ENCODE peak calls at places on chromosomes 7 and 10, in seven cellular contexts. One of them, this sample, is unnamed.

GRCh38 chr7:134804854-134805253 is 25.4 kb downstream of the CALD1 start:
- DNase-seq in uterus: no peak
- DNase-seq in B cell: no peak
- DNase-seq in NB4: no peak
- DNase-seq in GM12865: no peak
- DNase-seq in HepG2: no peak
- DNase-seq in neural crest cell: no peak
- DNase-seq in this sample: no peak

GRCh38 chr7:155533120-155533826 is 13.1 kb downstream of the CNPY1 start:
- DNase-seq in uterus: no peak
- DNase-seq in B cell: peak
- DNase-seq in NB4: peak
- DNase-seq in GM12865: no peak
- DNase-seq in HepG2: no peak
- DNase-seq in neural crest cell: peak
- DNase-seq in this sample: no peak

GRCh38 chr7:14432936-14433335 is 443.5 kb upstream of the ETV1 start:
- DNase-seq in uterus: no peak
- DNase-seq in B cell: no peak
- DNase-seq in NB4: no peak
- DNase-seq in GM12865: no peak
- DNase-seq in HepG2: no peak
- DNase-seq in neural crest cell: no peak
- DNase-seq in this sample: no peak

GRCh38 chr7:123598657-123599056 is 3.0 kb upstream of the ASB15 start:
- DNase-seq in uterus: no peak
- DNase-seq in B cell: no peak
- DNase-seq in NB4: no peak
- DNase-seq in GM12865: no peak
- DNase-seq in HepG2: no peak
- DNase-seq in neural crest cell: no peak
- DNase-seq in this sample: no peak

GRCh38 chr10:31768467-31768866 is 160.2 kb downstream of the ARHGAP12 start:
- DNase-seq in uterus: no peak
- DNase-seq in B cell: no peak
- DNase-seq in NB4: no peak
- DNase-seq in GM12865: no peak
- DNase-seq in HepG2: no peak
- DNase-seq in neural crest cell: no peak
- DNase-seq in this sample: no peak

GRCh38 chr7:108296911-108297310 is 159.3 kb downstream of the NRCAM start:
- DNase-seq in uterus: no peak
- DNase-seq in B cell: no peak
- DNase-seq in NB4: no peak
- DNase-seq in GM12865: no peak
- DNase-seq in HepG2: no peak
- DNase-seq in neural crest cell: no peak
- DNase-seq in this sample: no peak

GRCh38 chr10:75407296-75407715 is 5.7 kb upstream of the ZNF503 start:
- DNase-seq in uterus: peak
- DNase-seq in B cell: no peak
- DNase-seq in NB4: no peak
- DNase-seq in GM12865: no peak
- DNase-seq in HepG2: no peak
- DNase-seq in neural crest cell: peak
- DNase-seq in this sample: no peak

GRCh38 chr7:27804139-27804538 is 64.2 kb downstream of the TAX1BP1 start:
- DNase-seq in uterus: no peak
- DNase-seq in B cell: no peak
- DNase-seq in NB4: no peak
- DNase-seq in GM12865: no peak
- DNase-seq in HepG2: peak
- DNase-seq in neural crest cell: no peak
- DNase-seq in this sample: no peak

GRCh38 chr7:152336754-152337368 is 98.9 kb downstream of the KMT2C start:
- DNase-seq in uterus: no peak
- DNase-seq in B cell: peak
- DNase-seq in NB4: peak
- DNase-seq in GM12865: peak
- DNase-seq in HepG2: peak
- DNase-seq in neural crest cell: peak
- DNase-seq in this sample: peak

GRCh38 chr7:106569500-106569929 is 91.4 kb downstream of the CCDC71L start:
- DNase-seq in uterus: no peak
- DNase-seq in B cell: no peak
- DNase-seq in NB4: peak
- DNase-seq in GM12865: no peak
- DNase-seq in HepG2: no peak
- DNase-seq in neural crest cell: no peak
- DNase-seq in this sample: no peak

GRCh38 chr7:85191383-85191782 is 4.5 kb upstream of the SEMA3D start:
- DNase-seq in uterus: no peak
- DNase-seq in B cell: no peak
- DNase-seq in NB4: peak
- DNase-seq in GM12865: no peak
- DNase-seq in HepG2: no peak
- DNase-seq in neural crest cell: no peak
- DNase-seq in this sample: no peak

GRCh38 chr10:44939691-44940401 is 19.8 kb upstream of the RASSF4 start:
- DNase-seq in uterus: no peak
- DNase-seq in B cell: no peak
- DNase-seq in NB4: peak
- DNase-seq in GM12865: no peak
- DNase-seq in HepG2: peak
- DNase-seq in neural crest cell: no peak
- DNase-seq in this sample: no peak

GRCh38 chr7:131071786-131072504 is 255.7 kb upstream of the MKLN1 start:
- DNase-seq in uterus: peak
- DNase-seq in B cell: no peak
- DNase-seq in NB4: peak
- DNase-seq in GM12865: peak
- DNase-seq in HepG2: no peak
- DNase-seq in neural crest cell: no peak
- DNase-seq in this sample: peak

DNA sequence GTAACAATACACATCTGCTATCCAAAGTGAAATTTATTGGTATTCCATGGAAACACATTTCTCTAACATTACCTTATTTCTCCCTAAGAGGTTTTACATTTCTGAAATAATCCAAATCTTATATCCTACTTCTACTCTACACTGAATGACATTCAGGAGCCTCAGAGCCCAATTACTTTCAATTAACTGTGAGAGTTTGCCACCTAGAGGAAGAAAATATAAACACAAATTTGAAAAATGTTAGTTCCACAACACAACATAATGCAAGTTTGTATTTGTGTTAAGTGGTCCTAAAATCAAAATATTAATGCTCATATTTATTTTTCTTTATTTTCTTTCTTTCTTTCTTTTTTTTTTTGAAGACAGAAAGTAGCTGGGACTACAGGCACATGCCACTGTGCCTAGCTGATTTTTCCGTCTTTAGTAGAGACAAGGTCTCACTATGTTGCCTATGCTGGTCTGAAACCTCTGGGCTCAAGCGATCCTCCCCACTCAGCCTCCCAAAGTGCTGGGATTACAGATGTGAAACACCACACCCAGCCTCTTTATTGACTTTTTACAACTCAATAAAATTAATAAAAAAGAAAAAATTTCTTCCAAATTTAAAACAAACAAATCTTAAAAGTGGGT is 46.0 kb downstream of the ATAD1 start:
- DNase-seq in uterus: no peak
- DNase-seq in B cell: peak
- DNase-seq in NB4: peak
- DNase-seq in GM12865: peak
- DNase-seq in HepG2: peak
- DNase-seq in neural crest cell: no peak
- DNase-seq in this sample: no peak
- TF ChIP-seq CTCF in uterus: peak
- TF ChIP-seq CTCF in B cell: peak
- TF ChIP-seq CTCF in NB4: peak
- TF ChIP-seq CTCF in GM12865: peak
- TF ChIP-seq CTCF in HepG2: peak
- TF ChIP-seq CTCF in neural crest cell: peak
- TF ChIP-seq CTCF in this sample: peak

GRCh38 chr10:47290338-47290737 is 9.7 kb upstream of the GDF10 start:
- DNase-seq in uterus: no peak
- DNase-seq in B cell: no peak
- DNase-seq in NB4: no peak
- DNase-seq in GM12865: no peak
- DNase-seq in HepG2: no peak
- DNase-seq in neural crest cell: no peak
- DNase-seq in this sample: no peak
- TF ChIP-seq CTCF in uterus: no peak
- TF ChIP-seq CTCF in B cell: no peak
- TF ChIP-seq CTCF in NB4: no peak
- TF ChIP-seq CTCF in GM12865: no peak
- TF ChIP-seq CTCF in HepG2: no peak
- TF ChIP-seq CTCF in neural crest cell: no peak
- TF ChIP-seq CTCF in this sample: no peak

DNA sequence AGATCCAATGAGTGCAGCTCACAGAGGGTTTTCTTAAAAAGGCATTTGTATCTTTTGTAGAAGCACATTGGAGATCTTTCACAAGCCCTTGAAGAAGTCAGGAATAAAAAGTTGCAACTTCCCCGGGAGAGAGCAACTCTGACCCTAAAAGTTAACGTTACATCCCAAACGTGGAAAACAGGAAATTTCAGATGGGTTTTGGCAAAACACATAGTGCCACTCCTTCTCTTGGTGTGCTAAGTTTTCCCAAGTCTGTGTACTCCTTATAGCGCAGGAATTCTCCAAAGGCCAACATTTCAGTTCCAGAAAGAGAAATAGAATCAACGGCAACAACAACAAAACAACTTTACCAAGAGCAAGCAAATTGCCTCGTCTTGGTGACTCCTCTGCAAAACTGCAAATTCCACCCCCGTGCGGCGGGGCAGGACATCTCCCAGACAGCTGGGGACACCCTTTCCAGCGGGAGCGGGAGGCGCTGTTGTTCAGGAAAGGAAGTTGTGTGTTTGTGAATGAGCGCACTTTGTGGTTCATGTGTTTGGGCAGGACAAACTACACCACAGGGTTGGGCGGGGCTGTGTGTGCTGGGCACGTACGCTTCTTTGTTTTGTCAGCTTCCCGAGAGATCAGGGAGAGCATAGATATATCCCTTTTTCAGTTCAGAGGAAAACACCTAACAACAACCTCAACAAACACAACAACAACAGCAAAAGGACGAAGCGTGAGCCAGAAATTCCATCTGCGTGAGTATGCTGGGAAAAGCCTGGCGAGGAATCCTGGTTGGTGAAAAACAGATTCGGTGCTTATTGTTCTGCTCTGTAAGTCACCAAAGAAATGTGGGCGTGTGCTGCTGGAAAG is 294.7 kb upstream of the PITRM1 start:
- DNase-seq in uterus: peak
- DNase-seq in B cell: no peak
- DNase-seq in NB4: peak
- DNase-seq in GM12865: no peak
- DNase-seq in HepG2: no peak
- DNase-seq in neural crest cell: no peak
- DNase-seq in this sample: no peak
- TF ChIP-seq CTCF in uterus: peak
- TF ChIP-seq CTCF in B cell: no peak
- TF ChIP-seq CTCF in NB4: peak
- TF ChIP-seq CTCF in GM12865: no peak
- TF ChIP-seq CTCF in HepG2: peak
- TF ChIP-seq CTCF in neural crest cell: no peak
- TF ChIP-seq CTCF in this sample: no peak

GRCh38 chr10:51079766-51080165 is 5.5 kb downstream of the PRKG1 start:
- DNase-seq in uterus: no peak
- DNase-seq in B cell: no peak
- DNase-seq in NB4: no peak
- DNase-seq in GM12865: no peak
- DNase-seq in HepG2: no peak
- DNase-seq in neural crest cell: no peak
- DNase-seq in this sample: no peak
- TF ChIP-seq CTCF in uterus: no peak
- TF ChIP-seq CTCF in B cell: no peak
- TF ChIP-seq CTCF in NB4: no peak
- TF ChIP-seq CTCF in GM12865: no peak
- TF ChIP-seq CTCF in HepG2: no peak
- TF ChIP-seq CTCF in neural crest cell: no peak
- TF ChIP-seq CTCF in this sample: no peak

GRCh38 chr10:14074062-14074884 is 256.5 kb downstream of the FRMD4A start:
- DNase-seq in uterus: peak
- DNase-seq in B cell: no peak
- DNase-seq in NB4: no peak
- DNase-seq in GM12865: no peak
- DNase-seq in HepG2: peak
- DNase-seq in neural crest cell: no peak
- DNase-seq in this sample: peak

GRCh38 chr10:14066106-14066505 is 264.6 kb downstream of the FRMD4A start:
- DNase-seq in uterus: no peak
- DNase-seq in B cell: no peak
- DNase-seq in NB4: no peak
- DNase-seq in GM12865: no peak
- DNase-seq in HepG2: no peak
- DNase-seq in neural crest cell: no peak
- DNase-seq in this sample: no peak

GRCh38 chr10:14072541-14072940 is 258.2 kb downstream of the FRMD4A start:
- DNase-seq in uterus: no peak
- DNase-seq in B cell: no peak
- DNase-seq in NB4: no peak
- DNase-seq in GM12865: no peak
- DNase-seq in HepG2: no peak
- DNase-seq in neural crest cell: no peak
- DNase-seq in this sample: no peak

GRCh38 chr10:14068851-14069250 is 261.9 kb downstream of the FRMD4A start:
- DNase-seq in uterus: no peak
- DNase-seq in B cell: no peak
- DNase-seq in NB4: no peak
- DNase-seq in GM12865: no peak
- DNase-seq in HepG2: no peak
- DNase-seq in neural crest cell: no peak
- DNase-seq in this sample: no peak

DNA sequence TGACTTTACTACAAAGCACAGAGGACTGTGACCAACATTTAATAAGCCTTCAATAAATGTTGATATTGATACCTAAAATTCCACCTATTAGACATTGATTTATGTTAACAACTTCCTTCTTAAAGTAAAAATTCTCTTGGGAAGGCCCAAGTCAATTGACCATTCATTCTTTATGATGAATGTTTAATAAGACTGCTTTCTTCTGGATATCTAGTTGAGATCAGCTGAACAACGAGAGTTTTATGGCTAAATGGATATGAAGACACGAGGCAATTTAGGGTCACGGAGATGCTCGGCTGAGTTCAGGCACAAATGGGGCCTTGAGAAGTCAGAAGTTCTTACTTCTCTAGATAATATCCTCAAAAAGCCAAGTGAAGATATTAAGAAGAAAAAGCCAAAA is 258.8 kb downstream of the FRMD4A start:
- DNase-seq in uterus: no peak
- DNase-seq in B cell: no peak
- DNase-seq in NB4: no peak
- DNase-seq in GM12865: no peak
- DNase-seq in HepG2: no peak
- DNase-seq in neural crest cell: no peak
- DNase-seq in this sample: no peak
- TF ChIP-seq CTCF in uterus: no peak
- TF ChIP-seq CTCF in B cell: no peak
- TF ChIP-seq CTCF in NB4: no peak
- TF ChIP-seq CTCF in GM12865: no peak
- TF ChIP-seq CTCF in HepG2: no peak
- TF ChIP-seq CTCF in neural crest cell: no peak
- TF ChIP-seq CTCF in this sample: no peak

This sample was measured in BE2C.